ENCODE peak calls at places on chromosomes 12 and 14, in five cellular contexts. W, K, N, Y and A are unnamed samples.

GRCh38 chr12:16604853-16605252 is 1.1 kb downstream of the LMO3 start:
- DNase-seq in N (no peak), Y (no peak), W (no peak), K (no peak), A (no peak)

GRCh38 chr12:122423258-122424165 is 1.0 kb upstream of the CLIP1 start:
- DNase-seq in W (peak), N (peak), K (peak), Y (no peak), A (no peak)

GRCh38 chr12:66065623-66066022 is 64.9 kb downstream of the LLPH start:
- DNase-seq in K (peak), W (peak), N (peak), Y (no peak), A (no peak)

GRCh38 chr14:53174918-53175317 is 21.8 kb upstream of the DDHD1 start:
- DNase-seq in K (no peak), W (no peak), N (no peak), Y (no peak), A (no peak)

GRCh38 chr14:94044476-94045091 is 18.4 kb downstream of the OTUB2 start:
- DNase-seq in W (no peak), N (no peak), K (no peak), Y (no peak), A (no peak)

GRCh38 chr12:50986961-50987737 is 34.8 kb downstream of the HIGD1C start:
- DNase-seq in Y (peak), W (peak), K (peak), N (peak), A (no peak)

GRCh38 chr12:116055895-116056607 is 221.4 kb downstream of the MED13L start:
- DNase-seq in W (no peak), Y (no peak), N (no peak), K (no peak), A (no peak)

GRCh38 chr12:69052613-69053408 is 119.8 kb upstream of the CPM start:
- DNase-seq in Y (no peak), W (peak), N (peak), K (peak), A (no peak)

GRCh38 chr12:15662983-15663659 is 126.1 kb downstream of the EPS8 start:
- DNase-seq in W (peak), K (peak), N (peak), Y (no peak), A (no peak)

GRCh38 chr14:77498120-77498979 is at the start of gene ISM2:
- DNase-seq in K (peak), W (peak), Y (peak), N (peak), A (no peak)

GRCh38 chr12:112947761-112948160 is 9.5 kb downstream of the OAS3 start:
- DNase-seq in W (no peak), N (no peak), Y (no peak), K (no peak), A (no peak)

GRCh38 chr12:127455347-127456265 is 811.4 kb upstream of the TMEM132C start:
- DNase-seq in Y (no peak), N (no peak), K (peak), W (no peak), A (no peak)

GRCh38 chr14:100362311-100362927 is 39.3 kb downstream of the SLC25A47 start:
- DNase-seq in N (peak), K (no peak), Y (no peak), W (no peak), A (no peak)

GRCh38 chr14:21081521-21082184 is 11.5 kb downstream of the ARHGEF40 start:
- DNase-seq in W (no peak), N (no peak), K (no peak), Y (no peak), A (no peak)

GRCh38 chr14:73795974-73796373 is 55.7 kb upstream of the PTGR2 start:
- DNase-seq in Y (no peak), N (peak), W (no peak), K (peak), A (no peak)

GRCh38 chr14:32473476-32473875 is 144.4 kb downstream of the AKAP6 start:
- DNase-seq in Y (no peak), N (no peak), K (peak), W (no peak), A (peak)

GRCh38 chr14:32010561-32011188 is 66.4 kb upstream of the ARHGAP5 start:
- DNase-seq in W (no peak), Y (no peak), K (no peak), N (peak), A (no peak)

GRCh38 chr14:44928793-44929192 is 33.0 kb downstream of the KLHL28 start:
- DNase-seq in Y (no peak), K (no peak), W (no peak), N (no peak), A (no peak)

GRCh38 chr14:93537962-93538361 is 107.2 kb downstream of the UNC79 start:
- DNase-seq in Y (no peak), N (no peak), W (no peak), K (no peak), A (no peak)

GRCh38 chr12:52506858-52507715 is 13.1 kb downstream of the KRT5 start:
- DNase-seq in N (peak), K (peak), Y (no peak), W (peak), A (no peak)

GRCh38 chr14:54976316-54976715 is 50.6 kb downstream of the WDHD1 start:
- DNase-seq in Y (no peak), K (peak), N (peak), W (peak), A (no peak)

GRCh38 chr14:49679271-49679670 is 8.7 kb downstream of the POLE2 start:
- DNase-seq in N (peak), K (no peak), W (no peak), Y (no peak), A (no peak)

GRCh38 chr12:28933864-28934527 is 215.1 kb upstream of the FAR2 start:
- DNase-seq in W (peak), K (peak), N (peak), Y (no peak), A (no peak)

GRCh38 chr12:42802688-42803279 is 213.2 kb upstream of the PRICKLE1 start:
- DNase-seq in W (peak), K (no peak), N (peak), Y (no peak), A (no peak)

GRCh38 chr12:124898200-124898950 is 16.1 kb downstream of the UBC start:
- DNase-seq in W (peak), K (no peak), Y (peak), N (no peak), A (no peak)

GRCh38 chr14:71933026-71933587 is 878 bp downstream of the RGS6 start:
- DNase-seq in Y (no peak), N (no peak), K (peak), W (no peak), A (no peak)

GRCh38 chr12:98369601-98370000 is 145.8 kb upstream of the TMPO start:
- DNase-seq in K (no peak), Y (no peak), N (no peak), W (peak), A (no peak)

GRCh38 chr14:88986146-88986841 is 161.8 kb downstream of the TTC8 start:
- DNase-seq in N (peak), K (peak), W (peak), Y (no peak), A (no peak)

GRCh38 chr14:101121399-101122113 is 218.0 kb upstream of the RTL1 start:
- DNase-seq in Y (no peak), K (no peak), W (no peak), N (no peak), A (peak)

GRCh38 chr12:28787151-28787550 is 361.9 kb upstream of the FAR2 start:
- DNase-seq in Y (no peak), N (peak), W (peak), K (peak), A (no peak)

GRCh38 chr14:71620401-71620800 is 311.8 kb upstream of the RGS6 start:
- DNase-seq in N (peak), K (peak), W (peak), Y (no peak), A (no peak)

GRCh38 chr12:58967551-58967950 is 47.2 kb upstream of the LRIG3 start:
- DNase-seq in W (peak), K (peak), Y (no peak), N (peak), A (no peak)

GRCh38 chr12:64682572-64683277 is 72.4 kb downstream of the RASSF3 start:
- DNase-seq in N (peak), Y (no peak), W (peak), K (peak), A (no peak)

GRCh38 chr14:104026024-104026423 is 59.5 kb upstream of the ASPG start:
- DNase-seq in Y (no peak), W (no peak), N (no peak), K (no peak), A (no peak)
- TF ChIP-seq CTCF in Y (no peak), W (no peak), N (no peak), K (peak), A (no peak)

DNA sequence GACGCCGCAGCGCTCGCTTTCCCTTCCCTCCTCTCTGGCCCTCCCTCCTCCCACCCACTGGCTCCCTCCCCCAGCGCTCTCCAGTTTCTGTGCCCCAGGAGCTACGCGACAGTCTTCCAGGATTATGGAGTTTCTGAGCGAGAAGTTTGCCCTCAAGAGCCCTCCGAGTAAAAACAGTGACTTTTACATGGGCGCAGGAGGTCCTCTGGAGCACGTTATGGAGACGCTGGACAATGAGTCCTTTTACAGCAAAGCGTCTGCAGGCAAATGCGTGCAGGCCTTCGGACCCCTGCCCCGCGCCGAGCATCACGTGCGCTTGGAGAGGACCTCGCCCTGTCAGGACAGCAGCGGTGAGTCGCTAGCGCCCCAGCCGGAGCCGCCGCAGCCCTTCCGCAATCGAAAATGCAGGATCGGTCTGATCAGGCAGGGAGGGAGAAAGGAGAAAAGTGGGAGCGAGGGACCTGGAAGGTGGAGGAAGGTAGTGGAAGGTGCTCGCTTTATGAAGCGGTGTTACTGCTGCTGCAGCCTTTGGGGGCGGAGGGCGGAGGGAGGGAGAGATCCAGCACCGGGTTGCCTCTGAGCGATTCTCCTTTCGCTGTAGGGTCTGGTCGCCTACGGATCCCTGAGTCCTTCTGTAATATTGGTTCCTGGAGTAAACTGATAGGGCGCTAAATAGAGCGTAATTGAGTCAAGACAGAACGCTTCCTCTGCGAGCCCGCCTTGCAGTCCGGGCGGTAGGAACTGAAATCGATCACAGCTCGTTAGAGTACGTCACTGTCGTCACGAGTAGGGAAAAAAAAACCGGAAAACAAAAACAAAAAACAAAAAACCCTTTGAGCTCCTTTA is at the start of gene ALX1:
- DNase-seq in Y (no peak), K (peak), N (peak), W (peak), A (no peak)
- TF ChIP-seq CTCF in Y (no peak), K (peak), N (no peak), W (no peak), A (no peak)

DNA sequence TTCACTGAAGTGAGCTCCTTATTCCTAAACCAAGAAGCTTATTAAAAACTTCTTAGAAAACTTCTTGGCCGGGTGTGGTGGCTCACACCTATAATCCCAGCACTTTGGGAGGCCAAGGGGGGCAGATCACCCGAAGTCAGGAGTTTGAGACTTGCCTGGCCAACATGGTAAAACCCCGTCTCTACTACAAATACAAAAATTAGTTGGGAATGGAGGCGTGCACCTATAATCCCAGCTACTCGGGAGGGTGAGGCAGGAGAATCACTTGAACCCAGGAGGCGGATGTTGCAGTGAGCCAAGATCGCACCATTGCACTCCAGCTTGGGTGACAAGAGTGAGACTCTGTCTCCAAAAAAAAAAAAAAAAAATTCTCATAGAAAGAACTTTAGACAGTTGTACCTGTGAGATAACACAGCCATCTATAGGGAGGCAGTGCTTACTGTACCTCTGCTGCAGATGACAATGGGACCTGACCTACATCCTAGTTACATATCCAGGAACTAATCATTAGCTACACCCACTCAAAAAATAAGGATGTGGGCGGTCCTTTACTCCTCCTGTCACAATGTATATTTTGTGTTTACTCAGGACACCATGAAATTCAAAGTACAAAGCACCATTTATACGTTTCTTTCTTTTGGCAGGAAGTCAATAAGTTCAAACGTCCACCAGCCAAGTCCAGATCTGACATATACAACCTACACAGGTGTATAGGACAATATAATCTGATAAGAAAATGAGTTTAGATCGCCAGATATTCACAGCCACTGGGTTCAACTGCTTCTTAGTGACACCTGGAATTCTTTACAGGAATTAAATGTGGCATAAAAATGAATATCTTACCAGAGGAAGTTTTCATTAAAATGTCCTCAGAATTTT is 14.9 kb downstream of the STXBP6 start:
- DNase-seq in Y (no peak), K (no peak), N (no peak), W (no peak), A (no peak)
- TF ChIP-seq CTCF in Y (no peak), K (no peak), N (no peak), W (no peak), A (no peak)

DNA sequence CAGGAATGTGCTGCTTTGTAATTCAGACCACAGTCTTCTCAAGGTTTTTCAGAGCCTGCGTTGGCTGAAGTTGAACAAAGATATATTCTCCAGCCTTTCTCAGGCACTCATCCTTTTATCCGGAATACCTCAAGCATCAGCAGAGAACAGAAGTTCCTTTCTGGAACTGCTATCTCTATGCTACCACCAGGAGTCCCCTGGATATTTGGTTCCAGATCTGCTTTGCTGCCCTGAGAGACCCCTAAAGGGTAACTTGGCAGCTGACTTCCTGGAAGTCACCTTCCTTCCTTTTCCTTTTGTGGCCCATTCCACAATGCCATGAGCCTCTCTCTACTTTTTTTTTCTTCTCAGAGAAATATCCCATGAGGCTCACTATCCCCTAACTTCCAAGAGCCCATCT is 188.2 kb downstream of the PLCZ1 start:
- DNase-seq in Y (no peak), W (no peak), K (no peak), N (no peak), A (no peak)
- TF ChIP-seq CTCF in Y (no peak), W (no peak), K (peak), N (no peak), A (no peak)

GRCh38 chr14:106134901-106135300 is 608.5 kb downstream of the TMEM121 start:
- DNase-seq in K (no peak), N (no peak), Y (no peak), W (no peak), A (no peak)

GRCh38 chr14:106129274-106129673 is 602.9 kb downstream of the TMEM121 start:
- DNase-seq in W (no peak), Y (no peak), K (no peak), N (no peak), A (no peak)
- TF ChIP-seq CTCF in W (no peak), Y (peak), K (no peak), N (no peak), A (no peak)

GRCh38 chr12:109927622-109928021 is 27.5 kb downstream of the TCHP start:
- DNase-seq in Y (peak), K (peak), N (peak), W (peak), A (no peak)
- TF ChIP-seq CTCF in Y (peak), K (peak), N (peak), W (peak), A (no peak)